ENCODE peak calls at places on chromosomes 16 and 17, in five cellular contexts. Z, T, I, F and S are unnamed samples.
A peak's percentile ranks its signal among the peaks of the same experiment; 100 is the strongest.

GRCh38 chr17:44360826-44361225 is 2.8 kb downstream of the FAM171A2 start:
- DNase-seq in T (no peak), I (peak; percentile 42), Z (no peak), F (no peak), S (no peak)

GRCh38 chr17:7356779-7357178 is 1.8 kb downstream of the TMEM95 start:
- DNase-seq in F (no peak), I (no peak), T (no peak), Z (no peak), S (no peak)

GRCh38 chr17:7110617-7111306 is 3.9 kb downstream of the ASGR2 start:
- DNase-seq in T (no peak), I (no peak), F (no peak), Z (no peak), S (no peak)

GRCh38 chr16:70737377-70738082 is 51.7 kb upstream of the MTSS2 start:
- DNase-seq in T (no peak), I (peak; percentile 47), F (peak; percentile 64), Z (no peak), S (peak; percentile 88)

GRCh38 chr17:17876959-17877547 is 40.3 kb upstream of the SREBF1 start:
- DNase-seq in Z (peak; percentile 16), T (no peak), F (peak; percentile 55), I (peak; percentile 23), S (peak; percentile 49)

GRCh38 chr17:9389116-9389515 is 186.5 kb downstream of the STX8 start:
- DNase-seq in Z (no peak), I (no peak), F (peak; percentile 10), T (peak; percentile 53), S (no peak)

GRCh38 chr17:69853533-69854262 is 221.3 kb upstream of the KCNJ16 start:
- DNase-seq in I (no peak), Z (no peak), T (no peak), F (peak; percentile 22), S (no peak)

GRCh38 chr17:66807182-66807581 is 27.7 kb upstream of the CACNG5 start:
- DNase-seq in I (no peak), F (peak; percentile 91), T (no peak), Z (no peak), S (no peak)

GRCh38 chr16:17170435-17170834 is 300.3 kb downstream of the XYLT1 start:
- DNase-seq in Z (no peak), F (no peak), I (no peak), T (no peak), S (no peak)

GRCh38 chr16:75099738-75100615 is 16.6 kb downstream of the LDHD start:
- DNase-seq in I (no peak), Z (no peak), T (no peak), F (no peak), S (no peak)

GRCh38 chr17:41919840-41920579 is 1.3 kb upstream of the ACLY start:
- DNase-seq in Z (no peak), I (no peak), T (peak; percentile 49), F (no peak), S (no peak)

GRCh38 chr17:33667052-33667509 is 374.0 kb upstream of the ASIC2 start:
- DNase-seq in I (no peak), Z (no peak), T (peak; percentile 5), F (no peak), S (no peak)

GRCh38 chr17:56149266-56150036 is 3.8 kb upstream of the ANKFN1 start:
- DNase-seq in T (no peak), F (no peak), Z (no peak), I (no peak), S (no peak)

GRCh38 chr17:48037924-48038323 is 327 bp upstream of the COPZ2 start:
- DNase-seq in F (no peak), T (no peak), Z (no peak), I (no peak), S (no peak)

GRCh38 chr17:61862105-61862574 is 1.2 kb downstream of the BRIP1 start:
- DNase-seq in Z (no peak), T (no peak), F (no peak), I (peak; percentile 1), S (no peak)

GRCh38 chr17:57902800-57903759 is 52.1 kb downstream of the CUEDC1 start:
- DNase-seq in I (no peak), Z (peak; percentile 90), F (peak; percentile 97), T (peak; percentile 95), S (peak; percentile 91)

GRCh38 chr17:13671341-13671740 is 69.6 kb upstream of the HS3ST3A1 start:
- DNase-seq in Z (no peak), I (no peak), T (no peak), F (no peak), S (no peak)

GRCh38 chr16:70725024-70725911 is 39.4 kb upstream of the MTSS2 start:
- DNase-seq in Z (no peak), I (no peak), T (no peak), F (peak; percentile 48), S (no peak)

GRCh38 chr16:2983706-2984136 is 3.5 kb upstream of the PKMYT1 start:
- DNase-seq in F (peak; percentile 84), Z (peak; percentile 44), I (peak; percentile 82), T (peak; percentile 81), S (peak; percentile 64)

GRCh38 chr17:28725166-28725659 is 820 bp downstream of the TLCD1 start:
- DNase-seq in F (no peak), T (peak; percentile 88), Z (no peak), I (no peak), S (no peak)

GRCh38 chr17:41769985-41770384 is 16.5 kb downstream of the JUP start:
- DNase-seq in Z (no peak), F (no peak), I (no peak), T (no peak), S (no peak)

GRCh38 chr17:11644265-11645212 is 46.3 kb downstream of the DNAH9 start:
- DNase-seq in I (peak; percentile 93), Z (peak; percentile 7), T (peak; percentile 82), F (peak; percentile 86), S (peak; percentile 81)

GRCh38 chr17:17739388-17740066 is 58.3 kb downstream of the RAI1 start:
- DNase-seq in T (peak; percentile 52), Z (no peak), I (no peak), F (peak; percentile 40), S (no peak)

GRCh38 chr17:1067282-1067956 is 70.5 kb downstream of the TIMM22 start:
- DNase-seq in T (peak; percentile 50), F (no peak), Z (no peak), I (no peak), S (no peak)

GRCh38 chr16:58464047-58464915 is 35.7 kb upstream of the NDRG4 start:
- DNase-seq in I (peak; percentile 77), T (no peak), F (peak; percentile 28), Z (no peak), S (no peak)

GRCh38 chr17:50769884-50770283 is 2.6 kb upstream of the ANKRD40CL start:
- DNase-seq in T (no peak), I (no peak), F (peak; percentile 75), Z (no peak), S (no peak)

GRCh38 chr16:24990803-24991202 is 24.4 kb downstream of the ARHGAP17 start:
- DNase-seq in I (no peak), F (no peak), T (no peak), Z (no peak), S (no peak)

GRCh38 chr17:3796110-3796821 is 4.7 kb downstream of the ITGAE start:
- DNase-seq in Z (no peak), T (no peak), I (no peak), F (no peak), S (no peak)

GRCh38 chr17:61478790-61479492 is 26.7 kb downstream of the TBX4 start:
- DNase-seq in F (no peak), I (no peak), T (no peak), Z (no peak), S (no peak)

GRCh38 chr17:76929572-76929971 is 61.4 kb downstream of the MGAT5B start:
- DNase-seq in I (no peak), F (no peak), T (no peak), Z (no peak), S (no peak)

GRCh38 chr16:31082368-31083045 is 6.2 kb downstream of the PRSS53 start:
- DNase-seq in T (no peak), Z (no peak), I (no peak), F (no peak), S (no peak)

GRCh38 chr16:69590590-69590989 is 24.8 kb downstream of the NFAT5 start:
- DNase-seq in F (no peak), T (no peak), I (no peak), Z (no peak), S (no peak)

GRCh38 chr16:66159987-66160386 is 206.5 kb upstream of the CDH5 start:
- DNase-seq in I (no peak), F (no peak), Z (no peak), T (no peak), S (no peak)
- TF ChIP-seq CTCF in I (no peak), F (no peak), Z (no peak), T (no peak), S (no peak)

DNA sequence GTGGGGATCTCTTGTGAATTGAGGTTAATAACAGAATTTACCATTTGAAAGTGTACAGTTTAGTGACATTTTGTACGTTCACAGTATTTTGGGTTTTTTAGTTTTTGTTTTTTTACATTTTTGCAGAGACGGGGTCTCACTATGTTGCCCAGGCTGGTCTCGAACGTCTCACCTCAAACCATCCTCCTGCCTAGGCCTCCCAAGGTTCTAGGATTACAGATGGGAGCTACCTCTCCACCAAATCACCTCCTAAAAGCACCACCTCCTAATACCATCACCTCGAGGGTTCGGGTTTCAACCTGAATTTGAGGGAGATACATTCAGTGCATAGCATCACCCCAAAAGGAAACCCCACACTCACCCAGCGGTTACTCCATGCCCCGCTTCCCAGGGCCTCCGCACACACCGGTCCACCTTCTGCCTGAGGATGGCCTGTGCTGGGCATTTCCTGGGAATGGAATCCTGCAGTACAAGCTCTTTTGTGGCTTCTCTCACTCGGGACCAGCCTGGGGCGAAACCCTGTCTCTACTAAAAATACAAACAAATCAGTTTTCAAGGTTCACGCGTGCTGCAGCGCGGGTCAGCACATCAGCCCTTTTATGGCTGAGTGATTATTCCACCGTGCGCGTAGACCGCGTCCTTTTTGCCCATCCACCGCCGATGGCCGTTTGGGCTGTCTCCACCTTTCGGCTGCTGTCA is 182.7 kb upstream of the CIBAR2 start:
- DNase-seq in T (no peak), I (no peak), F (no peak), Z (no peak), S (no peak)
- H3K4me1 ChIP-seq in T (peaks cover 7% of the 10 kb centered on the region), I (peaks cover 13% of the 10 kb centered on the region), F (no peaks in the 10 kb centered on the region), Z (no peaks in the 10 kb centered on the region), S (no peaks in the 10 kb centered on the region)

DNA sequence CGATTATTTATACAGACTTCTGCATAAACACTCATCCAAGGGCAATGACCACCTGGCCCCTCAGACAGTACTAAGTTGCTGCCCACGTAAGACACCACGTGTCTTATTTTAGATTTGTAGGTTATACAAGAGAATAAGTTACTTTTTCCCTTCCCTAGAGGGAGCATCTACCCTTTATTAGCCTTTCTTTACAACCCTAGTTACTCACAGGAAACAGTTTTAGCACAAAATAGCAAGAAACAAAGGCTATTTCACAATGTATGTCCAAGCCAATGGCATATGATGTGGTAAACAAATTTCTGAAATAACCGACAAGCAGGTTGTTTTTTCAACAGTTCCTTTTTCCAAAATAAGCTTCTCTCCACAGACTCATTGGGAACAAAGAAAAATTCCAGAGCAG is 50.1 kb upstream of the ERN1 start:
- DNase-seq in T (no peak), I (no peak), Z (no peak), F (no peak), S (no peak)
- TF ChIP-seq CTCF in T (no peak), I (peak; percentile 45), Z (no peak), F (no peak), S (no peak)

DNA sequence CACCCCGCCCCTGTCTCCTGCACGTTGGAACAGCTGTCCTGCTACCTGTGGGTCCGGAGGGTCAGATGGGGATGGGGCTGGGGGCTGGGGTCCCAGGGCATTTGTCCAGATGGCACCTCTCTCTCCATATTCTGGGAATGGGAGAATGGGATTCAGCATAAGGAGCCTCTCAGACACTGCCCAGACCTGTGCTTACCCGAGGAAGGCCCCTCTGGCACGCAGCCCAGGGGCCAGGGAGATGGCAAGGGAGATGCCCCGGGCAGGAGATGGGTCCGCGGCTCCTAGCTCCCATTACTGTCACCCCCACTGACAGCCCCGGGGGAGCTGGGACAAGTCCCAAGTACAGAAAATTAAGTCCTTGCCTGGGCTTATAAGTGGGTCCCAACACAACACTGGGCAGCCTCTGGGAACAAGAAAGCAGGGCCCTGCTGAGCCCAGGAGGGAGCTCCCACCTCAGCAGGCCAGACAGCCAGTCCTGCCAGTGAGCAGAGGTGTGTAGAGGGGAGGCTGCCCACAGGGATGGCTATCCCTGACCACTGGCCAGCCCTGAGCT is 1.8 kb downstream of the VASN start:
- DNase-seq in T (peak; percentile 56), I (no peak), F (peak; percentile 40), Z (no peak), S (no peak)
- H3K4me1 ChIP-seq in T (peaks cover 80% of the 10 kb centered on the region), I (peaks cover 53% of the 10 kb centered on the region), F (peaks cover 69% of the 10 kb centered on the region), Z (peaks cover 71% of the 10 kb centered on the region), S (peaks cover 42% of the 10 kb centered on the region)